ENCODE peak calls at places on chromosomes 13 and 19, in four cellular contexts. One of them, this sample, is unnamed.

GRCh38 chr13:94588575-94588974 is 7.4 kb downstream of the TGDS start:
- DNase-seq in HTR-8/SVneo: no peak
- DNase-seq in astrocyte: no peak
- DNase-seq in breast epithelium: no peak
- DNase-seq in this sample: no peak

GRCh38 chr13:73514208-73514607 is 455.4 kb downstream of the KLF5 start:
- DNase-seq in breast epithelium: no peak
- DNase-seq in HTR-8/SVneo: no peak
- DNase-seq in astrocyte: no peak
- DNase-seq in this sample: no peak

GRCh38 chr13:62781866-62782265 is 1366.2 kb upstream of the PCDH20 start:
- DNase-seq in HTR-8/SVneo: peak; percentile 5
- DNase-seq in breast epithelium: no peak
- DNase-seq in astrocyte: no peak
- DNase-seq in this sample: no peak

GRCh38 chr19:1658446-1659433 is 6.3 kb upstream of the TCF3 start:
- DNase-seq in HTR-8/SVneo: no peak
- DNase-seq in breast epithelium: no peak
- DNase-seq in astrocyte: no peak
- DNase-seq in this sample: no peak

GRCh38 chr13:44075113-44075512 is 195.4 kb downstream of the LACC1 start:
- DNase-seq in breast epithelium: no peak
- DNase-seq in HTR-8/SVneo: no peak
- DNase-seq in astrocyte: no peak
- DNase-seq in this sample: no peak

GRCh38 chr13:49400755-49401659 is 42.9 kb downstream of the CAB39L start:
- DNase-seq in HTR-8/SVneo: no peak
- DNase-seq in breast epithelium: no peak
- DNase-seq in astrocyte: peak; percentile 38
- DNase-seq in this sample: peak; percentile 28

GRCh38 chr19:44112802-44113137 is 429 bp upstream of the ZNF225 start:
- DNase-seq in HTR-8/SVneo: no peak
- DNase-seq in breast epithelium: no peak
- DNase-seq in astrocyte: no peak
- DNase-seq in this sample: no peak

GRCh38 chr19:32676895-32677359 is 1.3 kb downstream of the RGS9BP start:
- DNase-seq in HTR-8/SVneo: no peak
- DNase-seq in breast epithelium: no peak
- DNase-seq in astrocyte: no peak
- DNase-seq in this sample: no peak

GRCh38 chr19:14391156-14391821 is 10.0 kb downstream of the ADGRE5 start:
- DNase-seq in HTR-8/SVneo: no peak
- DNase-seq in astrocyte: no peak
- DNase-seq in breast epithelium: no peak
- DNase-seq in this sample: no peak

GRCh38 chr13:49494645-49495044 is 1.1 kb upstream of the PHF11 start:
- DNase-seq in HTR-8/SVneo: no peak
- DNase-seq in astrocyte: no peak
- DNase-seq in breast epithelium: no peak
- DNase-seq in this sample: no peak

GRCh38 chr13:99827011-99827410 is 144.6 kb downstream of the ZIC5 start:
- DNase-seq in astrocyte: no peak
- DNase-seq in breast epithelium: no peak
- DNase-seq in HTR-8/SVneo: no peak
- DNase-seq in this sample: no peak

GRCh38 chr13:27450921-27451461 is 627 bp upstream of the MTIF3 start:
- DNase-seq in HTR-8/SVneo: peak; percentile 13
- DNase-seq in breast epithelium: peak; percentile 58
- DNase-seq in astrocyte: peak; percentile 60
- DNase-seq in this sample: no peak

GRCh38 chr19:18278521-18279265 is 2.7 kb downstream of the JUND start:
- DNase-seq in astrocyte: no peak
- DNase-seq in breast epithelium: no peak
- DNase-seq in HTR-8/SVneo: no peak
- DNase-seq in this sample: no peak

GRCh38 chr19:28585796-28586195 is 627.2 kb downstream of the UQCRFS1 start:
- DNase-seq in breast epithelium: no peak
- DNase-seq in HTR-8/SVneo: no peak
- DNase-seq in astrocyte: no peak
- DNase-seq in this sample: no peak

GRCh38 chr19:48997972-48998371 is 4.3 kb downstream of the RUVBL2 start:
- DNase-seq in breast epithelium: no peak
- DNase-seq in HTR-8/SVneo: peak; percentile 53
- DNase-seq in astrocyte: no peak
- DNase-seq in this sample: no peak

GRCh38 chr19:44891016-44891882 is at the start of gene TOMM40:
- DNase-seq in HTR-8/SVneo: no peak
- DNase-seq in astrocyte: peak; percentile 98
- DNase-seq in breast epithelium: no peak
- DNase-seq in this sample: peak; percentile 99

GRCh38 chr19:48249502-48250014 is 6.2 kb downstream of the CARD8 start:
- DNase-seq in astrocyte: no peak
- DNase-seq in breast epithelium: no peak
- DNase-seq in HTR-8/SVneo: no peak
- DNase-seq in this sample: no peak

GRCh38 chr19:30692517-30692870 is 320.3 kb downstream of the ZNF536 start:
- DNase-seq in astrocyte: no peak
- DNase-seq in breast epithelium: no peak
- DNase-seq in HTR-8/SVneo: no peak
- DNase-seq in this sample: peak; percentile 5

GRCh38 chr19:4913996-4914735 is 4.9 kb downstream of the UHRF1 start:
- DNase-seq in astrocyte: peak; percentile 49
- DNase-seq in breast epithelium: no peak
- DNase-seq in HTR-8/SVneo: no peak
- DNase-seq in this sample: no peak

This sample was measured in GM04504.